ENCODE peak calls at places on chromosomes 4 and X, in seven cellular contexts. L, N, Q, M, W, V and Z are unnamed samples.

GRCh38 chr4:185810746-185811508 is 1.1 kb downstream of the SORBS2 start:
- DNase-seq in L (peak; percentile 65), N (no peak), Q (no peak), M (no peak), W (no peak), V (no peak), Z (peak; percentile 25)

GRCh38 chrX:131544218-131544617 is 344 bp downstream of the OR13H1 start:
- DNase-seq in L (no peak), N (no peak), Q (no peak), M (no peak), W (no peak), V (no peak), Z (no peak)

GRCh38 chrX:6701085-6701484 is 166.2 kb upstream of the VCX3A start:
- DNase-seq in L (no peak), N (no peak), Q (no peak), M (no peak), W (no peak), V (no peak), Z (no peak)

GRCh38 chrX:118503260-118504041 is 7.8 kb downstream of the DOCK11 start:
- DNase-seq in L (no peak), N (no peak), Q (no peak), M (no peak), W (no peak), V (no peak), Z (no peak)

GRCh38 chr4:111282035-111282434 is 659.2 kb upstream of the PITX2 start:
- DNase-seq in L (no peak), N (no peak), Q (no peak), M (no peak), W (no peak), V (no peak), Z (no peak)

GRCh38 chr4:4663028-4663427 is 121.2 kb upstream of the STX18 start:
- DNase-seq in L (no peak), N (no peak), Q (no peak), M (no peak), W (no peak), V (no peak), Z (no peak)

GRCh38 chr4:23970193-23970850 is 80.5 kb upstream of the PPARGC1A start:
- DNase-seq in L (no peak), N (no peak), Q (no peak), M (no peak), W (no peak), V (no peak), Z (no peak)

GRCh38 chrX:104137496-104137895 is 19.3 kb downstream of the SLC25A53 start:
- DNase-seq in L (no peak), N (no peak), Q (no peak), M (no peak), W (no peak), V (no peak), Z (no peak)

GRCh38 chr4:140743194-140743931 is 12.8 kb downstream of the TBC1D9 start:
- DNase-seq in L (no peak), N (no peak), Q (no peak), M (peak; percentile 21), W (no peak), V (no peak), Z (peak; percentile 61)

GRCh38 chr4:185840953-185841352 is 29.0 kb upstream of the SORBS2 start:
- DNase-seq in L (no peak), N (no peak), Q (no peak), M (no peak), W (no peak), V (no peak), Z (no peak)

GRCh38 chr4:123102897-123103489 is 180.6 kb upstream of the NUDT6 start:
- DNase-seq in L (peak; percentile 52), N (peak; percentile 34), Q (peak; percentile 5), M (peak; percentile 50), W (no peak), V (no peak), Z (peak; percentile 30)

GRCh38 chr4:2652415-2653155 is 103.6 kb downstream of the TNIP2 start:
- DNase-seq in L (no peak), N (no peak), Q (no peak), M (no peak), W (no peak), V (no peak), Z (no peak)

GRCh38 chrX:16914058-16914457 is 32.4 kb upstream of the REPS2 start:
- DNase-seq in L (no peak), N (no peak), Q (no peak), M (no peak), W (no peak), V (no peak), Z (no peak)

GRCh38 chr4:100258675-100259074 is 68.4 kb upstream of the DDIT4L start:
- DNase-seq in L (no peak), N (no peak), Q (no peak), M (no peak), W (no peak), V (no peak), Z (no peak)

GRCh38 chrX:125090046-125090445 is 229.6 kb upstream of the TEX13C start:
- DNase-seq in L (no peak), N (no peak), Q (peak; percentile 64), M (no peak), W (no peak), V (no peak), Z (peak; percentile 58)

GRCh38 chr4:98166731-98167041 is 23.4 kb upstream of the STPG2 start:
- DNase-seq in L (no peak), N (no peak), Q (no peak), M (no peak), W (no peak), V (no peak), Z (no peak)

GRCh38 chr4:139794158-139794954 is 128.7 kb downstream of the MGST2 start:
- DNase-seq in L (no peak), N (peak; percentile 57), Q (no peak), M (no peak), W (no peak), V (no peak), Z (no peak)